ENCODE peak calls at places on chromosome 2, in eight cellular contexts. Z, L, N, D, G, O, W and Y are unnamed samples.

GRCh38 chr2:182763311-182763912 is 47.4 kb downstream of the DNAJC10 start:
- DNase-seq in Z (no peak), L (peak), N (peak), D (no peak), G (no peak), O (peak), W (peak), Y (peak)

GRCh38 chr2:10501521-10501961 is 53.4 kb upstream of the ODC1 start:
- DNase-seq in Z (peak), L (no peak), N (no peak), D (peak), G (no peak), O (no peak), W (no peak), Y (no peak)

GRCh38 chr2:151103551-151103950 is 158.1 kb downstream of the RBM43 start:
- DNase-seq in Z (no peak), L (no peak), N (no peak), D (no peak), G (no peak), O (no peak), W (no peak), Y (no peak)

GRCh38 chr2:171792922-171793580 is 101.0 kb downstream of the SLC25A12 start:
- DNase-seq in Z (no peak), L (no peak), N (no peak), D (no peak), G (no peak), O (no peak), W (no peak), Y (no peak)

GRCh38 chr2:47272031-47272864 is 117.1 kb upstream of the STPG4 start:
- DNase-seq in Z (peak), L (peak), N (peak), D (peak), G (peak), O (peak), W (peak), Y (peak)

GRCh38 chr2:3480352-3481010 is 38.9 kb downstream of the ADI1 start:
- DNase-seq in Z (no peak), L (no peak), N (no peak), D (no peak), G (peak), O (no peak), W (no peak), Y (no peak)

GRCh38 chr2:191999101-191999836 is 152.4 kb upstream of the CAVIN2 start:
- DNase-seq in Z (no peak), L (no peak), N (no peak), D (no peak), G (no peak), O (peak), W (no peak), Y (peak)

GRCh38 chr2:55168221-55169154 is 63.6 kb downstream of the CLHC1 start:
- DNase-seq in Z (peak), L (peak), N (peak), D (peak), G (no peak), O (peak), W (peak), Y (peak)

GRCh38 chr2:63763336-63764056 is 78.2 kb upstream of the UGP2 start:
- DNase-seq in Z (no peak), L (no peak), N (no peak), D (no peak), G (peak), O (peak), W (peak), Y (peak)

GRCh38 chr2:225002039-225002655 is 40.1 kb downstream of the DOCK10 start:
- DNase-seq in Z (no peak), L (peak), N (peak), D (no peak), G (peak), O (peak), W (peak), Y (peak)

GRCh38 chr2:231058761-231059550 is 2.3 kb downstream of the PSMD1 start:
- DNase-seq in Z (no peak), L (no peak), N (no peak), D (no peak), G (no peak), O (peak), W (peak), Y (no peak)

GRCh38 chr2:233973786-233974185 is 56.6 kb downstream of the TRPM8 start:
- DNase-seq in Z (no peak), L (no peak), N (peak), D (no peak), G (no peak), O (no peak), W (no peak), Y (no peak)

GRCh38 chr2:160224060-160224459 is 24.0 kb upstream of the ITGB6 start:
- DNase-seq in Z (no peak), L (peak), N (no peak), D (no peak), G (no peak), O (peak), W (peak), Y (peak)

GRCh38 chr2:128494640-128495321 is 176.1 kb upstream of the HS6ST1 start:
- DNase-seq in Z (peak), L (peak), N (no peak), D (no peak), G (no peak), O (peak), W (no peak), Y (no peak)

GRCh38 chr2:165032559-165032958 is 77.2 kb upstream of the SLC38A11 start:
- DNase-seq in Z (no peak), L (no peak), N (no peak), D (no peak), G (no peak), O (no peak), W (no peak), Y (no peak)

GRCh38 chr2:121349721-121350401 is 64.9 kb upstream of the TFCP2L1 start:
- DNase-seq in Z (no peak), L (no peak), N (no peak), D (no peak), G (peak), O (no peak), W (no peak), Y (no peak)

GRCh38 chr2:159064446-159065301 is 96.2 kb downstream of the TANC1 start:
- DNase-seq in Z (no peak), L (no peak), N (peak), D (no peak), G (no peak), O (peak), W (peak), Y (peak)

GRCh38 chr2:48699377-48699951 is 56.1 kb downstream of the LHCGR start:
- DNase-seq in Z (no peak), L (no peak), N (no peak), D (no peak), G (no peak), O (peak), W (peak), Y (peak)

GRCh38 chr2:145842002-145842401 is 1322.1 kb upstream of the ZEB2 start:
- DNase-seq in Z (no peak), L (no peak), N (no peak), D (no peak), G (no peak), O (no peak), W (peak), Y (peak)

GRCh38 chr2:70906022-70906421 is 29.7 kb upstream of the ATP6V1B1 start:
- DNase-seq in Z (peak), L (no peak), N (no peak), D (no peak), G (no peak), O (no peak), W (no peak), Y (no peak)

GRCh38 chr2:163319006-163319405 is 416.8 kb downstream of the FIGN start:
- DNase-seq in Z (no peak), L (no peak), N (no peak), D (no peak), G (no peak), O (peak), W (peak), Y (peak)

GRCh38 chr2:157345647-157346389 is 20.2 kb upstream of the ERMN start:
- DNase-seq in Z (no peak), L (no peak), N (no peak), D (no peak), G (no peak), O (no peak), W (no peak), Y (no peak)